ENCODE peak calls at places on chromosomes 1 and 21, in eight cellular contexts. One of them, this sample, is unnamed.

GRCh38 chr1:72286401-72286800 is 4.1 kb upstream of the NEGR1 start:
- DNase-seq in progenitor cell of endocrine pancreas: no peak
- DNase-seq in uterus: no peak
- DNase-seq in astrocyte of the spinal cord: no peak
- DNase-seq in pancreas: no peak
- DNase-seq in BJ: no peak
- DNase-seq in PC-3: no peak
- DNase-seq in astrocyte of the cerebellum: no peak
- DNase-seq in this sample: no peak

GRCh38 chr1:24321150-24321549 is 2.0 kb downstream of the GRHL3 start:
- DNase-seq in progenitor cell of endocrine pancreas: no peak
- DNase-seq in astrocyte of the spinal cord: no peak
- DNase-seq in BJ: no peak
- DNase-seq in uterus: no peak
- DNase-seq in PC-3: no peak
- DNase-seq in pancreas: no peak
- DNase-seq in astrocyte of the cerebellum: no peak
- DNase-seq in this sample: no peak

GRCh38 chr1:48002142-48002541 is 5.0 kb upstream of the TRABD2B start:
- DNase-seq in astrocyte of the cerebellum: no peak
- DNase-seq in astrocyte of the spinal cord: no peak
- DNase-seq in uterus: no peak
- DNase-seq in PC-3: no peak
- DNase-seq in pancreas: no peak
- DNase-seq in progenitor cell of endocrine pancreas: no peak
- DNase-seq in BJ: no peak
- DNase-seq in this sample: no peak

GRCh38 chr1:228337711-228338520 is 68.7 kb downstream of the TRIM11 start:
- DNase-seq in uterus: peak; percentile 12
- DNase-seq in progenitor cell of endocrine pancreas: no peak
- DNase-seq in BJ: no peak
- DNase-seq in pancreas: peak; percentile 6
- DNase-seq in PC-3: no peak
- DNase-seq in astrocyte of the cerebellum: no peak
- DNase-seq in astrocyte of the spinal cord: no peak
- DNase-seq in this sample: no peak

GRCh38 chr1:9207086-9207485 is 27.5 kb upstream of the H6PD start:
- DNase-seq in astrocyte of the spinal cord: peak; percentile 80
- DNase-seq in progenitor cell of endocrine pancreas: no peak
- DNase-seq in uterus: no peak
- DNase-seq in PC-3: no peak
- DNase-seq in astrocyte of the cerebellum: no peak
- DNase-seq in BJ: peak; percentile 23
- DNase-seq in pancreas: no peak
- DNase-seq in this sample: no peak

GRCh38 chr1:1833916-1834325 is 55.7 kb upstream of the NADK start:
- DNase-seq in progenitor cell of endocrine pancreas: no peak
- DNase-seq in PC-3: no peak
- DNase-seq in uterus: no peak
- DNase-seq in BJ: no peak
- DNase-seq in astrocyte of the cerebellum: no peak
- DNase-seq in pancreas: no peak
- DNase-seq in astrocyte of the spinal cord: peak; percentile 43
- DNase-seq in this sample: no peak

GRCh38 chr1:62774971-62775578 is 8.9 kb upstream of the ATG4C start:
- DNase-seq in BJ: no peak
- DNase-seq in astrocyte of the spinal cord: no peak
- DNase-seq in uterus: no peak
- DNase-seq in astrocyte of the cerebellum: no peak
- DNase-seq in pancreas: no peak
- DNase-seq in progenitor cell of endocrine pancreas: no peak
- DNase-seq in PC-3: no peak
- DNase-seq in this sample: no peak

GRCh38 chr1:4937876-4938534 is 283.6 kb downstream of the AJAP1 start:
- DNase-seq in astrocyte of the spinal cord: no peak
- DNase-seq in BJ: no peak
- DNase-seq in pancreas: no peak
- DNase-seq in astrocyte of the cerebellum: no peak
- DNase-seq in progenitor cell of endocrine pancreas: no peak
- DNase-seq in PC-3: no peak
- DNase-seq in uterus: no peak
- DNase-seq in this sample: no peak

GRCh38 chr1:223709598-223709997 is 2.7 kb upstream of the CAPN2 start:
- DNase-seq in BJ: no peak
- DNase-seq in PC-3: peak; percentile 55
- DNase-seq in uterus: no peak
- DNase-seq in astrocyte of the cerebellum: no peak
- DNase-seq in astrocyte of the spinal cord: no peak
- DNase-seq in pancreas: no peak
- DNase-seq in progenitor cell of endocrine pancreas: no peak
- DNase-seq in this sample: no peak

GRCh38 chr1:193589597-193590040 is 403.2 kb upstream of the B3GALT2 start:
- DNase-seq in PC-3: peak; percentile 43
- DNase-seq in progenitor cell of endocrine pancreas: no peak
- DNase-seq in uterus: no peak
- DNase-seq in astrocyte of the cerebellum: peak; percentile 13
- DNase-seq in pancreas: no peak
- DNase-seq in BJ: peak; percentile 1
- DNase-seq in astrocyte of the spinal cord: peak; percentile 12
- DNase-seq in this sample: no peak

GRCh38 chr1:89993541-89993940 is 1.4 kb upstream of the ZNF326 start:
- DNase-seq in astrocyte of the spinal cord: no peak
- DNase-seq in progenitor cell of endocrine pancreas: no peak
- DNase-seq in astrocyte of the cerebellum: no peak
- DNase-seq in uterus: no peak
- DNase-seq in PC-3: no peak
- DNase-seq in BJ: no peak
- DNase-seq in pancreas: no peak
- DNase-seq in this sample: no peak

GRCh38 chr1:218568962-218569530 is 223.9 kb downstream of the TGFB2 start:
- DNase-seq in progenitor cell of endocrine pancreas: no peak
- DNase-seq in uterus: no peak
- DNase-seq in astrocyte of the cerebellum: peak; percentile 22
- DNase-seq in BJ: no peak
- DNase-seq in PC-3: no peak
- DNase-seq in astrocyte of the spinal cord: no peak
- DNase-seq in pancreas: no peak
- DNase-seq in this sample: no peak

GRCh38 chr1:172203135-172203823 is 217.2 kb upstream of the C1orf105 start:
- DNase-seq in PC-3: no peak
- DNase-seq in pancreas: no peak
- DNase-seq in BJ: no peak
- DNase-seq in progenitor cell of endocrine pancreas: no peak
- DNase-seq in uterus: no peak
- DNase-seq in astrocyte of the cerebellum: no peak
- DNase-seq in astrocyte of the spinal cord: peak; percentile 29
- DNase-seq in this sample: no peak

GRCh38 chr1:210342986-210343780 is 14.5 kb downstream of the HHAT start:
- DNase-seq in progenitor cell of endocrine pancreas: no peak
- DNase-seq in astrocyte of the cerebellum: no peak
- DNase-seq in BJ: no peak
- DNase-seq in PC-3: no peak
- DNase-seq in pancreas: no peak
- DNase-seq in uterus: no peak
- DNase-seq in astrocyte of the spinal cord: no peak
- DNase-seq in this sample: no peak

GRCh38 chr1:206606867-206607266 is 5.4 kb downstream of the EIF2D start:
- DNase-seq in astrocyte of the spinal cord: no peak
- DNase-seq in BJ: no peak
- DNase-seq in PC-3: peak; percentile 84
- DNase-seq in astrocyte of the cerebellum: peak; percentile 29
- DNase-seq in uterus: no peak
- DNase-seq in pancreas: no peak
- DNase-seq in progenitor cell of endocrine pancreas: no peak
- DNase-seq in this sample: no peak

GRCh38 chr1:109361649-109362048 is 36.1 kb downstream of the SORT1 start:
- DNase-seq in progenitor cell of endocrine pancreas: no peak
- DNase-seq in pancreas: no peak
- DNase-seq in uterus: no peak
- DNase-seq in PC-3: peak; percentile 65
- DNase-seq in astrocyte of the spinal cord: peak; percentile 60
- DNase-seq in astrocyte of the cerebellum: no peak
- DNase-seq in BJ: no peak
- DNase-seq in this sample: no peak

GRCh38 chr1:15027515-15027948 is 126.0 kb upstream of the TMEM51 start:
- DNase-seq in astrocyte of the cerebellum: peak; percentile 50
- DNase-seq in PC-3: peak; percentile 73
- DNase-seq in pancreas: peak; percentile 84
- DNase-seq in astrocyte of the spinal cord: peak; percentile 69
- DNase-seq in uterus: peak; percentile 67
- DNase-seq in BJ: peak; percentile 10
- DNase-seq in progenitor cell of endocrine pancreas: peak; percentile 66
- DNase-seq in this sample: peak; percentile 76

GRCh38 chr1:237041795-237042466 is at the start of gene RYR2:
- DNase-seq in uterus: no peak
- DNase-seq in PC-3: no peak
- DNase-seq in progenitor cell of endocrine pancreas: peak; percentile 42
- DNase-seq in astrocyte of the spinal cord: no peak
- DNase-seq in BJ: no peak
- DNase-seq in pancreas: peak; percentile 30
- DNase-seq in astrocyte of the cerebellum: no peak
- DNase-seq in this sample: peak; percentile 31

GRCh38 chr1:157963713-157964112 is 29.7 kb upstream of the KIRREL1 start:
- DNase-seq in PC-3: peak; percentile 87
- DNase-seq in progenitor cell of endocrine pancreas: peak; percentile 61
- DNase-seq in pancreas: peak; percentile 76
- DNase-seq in uterus: peak; percentile 77
- DNase-seq in astrocyte of the spinal cord: peak; percentile 63
- DNase-seq in astrocyte of the cerebellum: no peak
- DNase-seq in BJ: no peak
- DNase-seq in this sample: peak; percentile 79

GRCh38 chr1:168454211-168454815 is 89.5 kb downstream of the XCL2 start:
- DNase-seq in pancreas: no peak
- DNase-seq in PC-3: peak; percentile 46
- DNase-seq in progenitor cell of endocrine pancreas: no peak
- DNase-seq in uterus: no peak
- DNase-seq in astrocyte of the cerebellum: no peak
- DNase-seq in BJ: peak; percentile 83
- DNase-seq in astrocyte of the spinal cord: peak; percentile 32
- DNase-seq in this sample: no peak

GRCh38 chr1:168453056-168453455 is 90.7 kb downstream of the XCL2 start:
- DNase-seq in astrocyte of the cerebellum: no peak
- DNase-seq in uterus: no peak
- DNase-seq in PC-3: no peak
- DNase-seq in progenitor cell of endocrine pancreas: no peak
- DNase-seq in pancreas: no peak
- DNase-seq in BJ: no peak
- DNase-seq in astrocyte of the spinal cord: no peak
- DNase-seq in this sample: no peak

GRCh38 chr1:168447871-168448270 is 95.9 kb downstream of the XCL2 start:
- DNase-seq in astrocyte of the cerebellum: no peak
- DNase-seq in PC-3: no peak
- DNase-seq in progenitor cell of endocrine pancreas: no peak
- DNase-seq in uterus: no peak
- DNase-seq in pancreas: no peak
- DNase-seq in astrocyte of the spinal cord: no peak
- DNase-seq in BJ: no peak
- DNase-seq in this sample: no peak

GRCh38 chr1:168455764-168456163 is 88.0 kb downstream of the XCL2 start:
- DNase-seq in uterus: no peak
- DNase-seq in progenitor cell of endocrine pancreas: no peak
- DNase-seq in astrocyte of the cerebellum: no peak
- DNase-seq in astrocyte of the spinal cord: no peak
- DNase-seq in pancreas: no peak
- DNase-seq in PC-3: no peak
- DNase-seq in BJ: no peak
- DNase-seq in this sample: no peak

GRCh38 chr1:168452329-168452728 is 91.5 kb downstream of the XCL2 start:
- DNase-seq in pancreas: no peak
- DNase-seq in progenitor cell of endocrine pancreas: no peak
- DNase-seq in uterus: no peak
- DNase-seq in astrocyte of the spinal cord: no peak
- DNase-seq in astrocyte of the cerebellum: no peak
- DNase-seq in PC-3: no peak
- DNase-seq in BJ: no peak
- DNase-seq in this sample: no peak
- TF ChIP-seq CTCF in pancreas: no peak
- TF ChIP-seq CTCF in progenitor cell of endocrine pancreas: peak; percentile 18
- TF ChIP-seq CTCF in uterus: no peak
- TF ChIP-seq CTCF in astrocyte of the spinal cord: peak; percentile 37
- TF ChIP-seq CTCF in astrocyte of the cerebellum: peak; percentile 6
- TF ChIP-seq CTCF in PC-3: peak; percentile 61
- TF ChIP-seq CTCF in BJ: no peak
- TF ChIP-seq CTCF in this sample: peak; percentile 20

GRCh38 chr1:51341876-51342496 is 11.6 kb upstream of the TTC39A start:
- DNase-seq in astrocyte of the spinal cord: no peak
- DNase-seq in PC-3: no peak
- DNase-seq in astrocyte of the cerebellum: no peak
- DNase-seq in uterus: no peak
- DNase-seq in progenitor cell of endocrine pancreas: no peak
- DNase-seq in BJ: no peak
- DNase-seq in pancreas: no peak
- DNase-seq in this sample: no peak
- TF ChIP-seq CTCF in astrocyte of the spinal cord: no peak
- TF ChIP-seq CTCF in PC-3: peak; percentile 29
- TF ChIP-seq CTCF in astrocyte of the cerebellum: peak; percentile 4
- TF ChIP-seq CTCF in uterus: no peak
- TF ChIP-seq CTCF in progenitor cell of endocrine pancreas: no peak
- TF ChIP-seq CTCF in BJ: no peak
- TF ChIP-seq CTCF in pancreas: no peak
- TF ChIP-seq CTCF in this sample: no peak

GRCh38 chr21:19510653-19511052 is 1107.1 kb upstream of the TMPRSS15 start:
- DNase-seq in PC-3: no peak
- DNase-seq in astrocyte of the spinal cord: no peak
- DNase-seq in astrocyte of the cerebellum: no peak
- DNase-seq in uterus: no peak
- DNase-seq in progenitor cell of endocrine pancreas: no peak
- DNase-seq in BJ: no peak
- DNase-seq in pancreas: no peak
- DNase-seq in this sample: no peak
- TF ChIP-seq CTCF in PC-3: no peak
- TF ChIP-seq CTCF in astrocyte of the spinal cord: no peak
- TF ChIP-seq CTCF in astrocyte of the cerebellum: no peak
- TF ChIP-seq CTCF in uterus: no peak
- TF ChIP-seq CTCF in progenitor cell of endocrine pancreas: peak; percentile 27
- TF ChIP-seq CTCF in BJ: no peak
- TF ChIP-seq CTCF in pancreas: no peak
- TF ChIP-seq CTCF in this sample: peak; percentile 37

GRCh38 chr1:18938707-18939070 is 17.8 kb downstream of the IFFO2 start:
- DNase-seq in BJ: no peak
- DNase-seq in astrocyte of the spinal cord: no peak
- DNase-seq in progenitor cell of endocrine pancreas: no peak
- DNase-seq in astrocyte of the cerebellum: no peak
- DNase-seq in pancreas: no peak
- DNase-seq in PC-3: no peak
- DNase-seq in uterus: no peak
- DNase-seq in this sample: no peak

GRCh38 chr1:18938008-18938706 is 18.3 kb downstream of the IFFO2 start:
- DNase-seq in progenitor cell of endocrine pancreas: no peak
- DNase-seq in BJ: no peak
- DNase-seq in pancreas: no peak
- DNase-seq in PC-3: no peak
- DNase-seq in astrocyte of the spinal cord: no peak
- DNase-seq in uterus: no peak
- DNase-seq in astrocyte of the cerebellum: no peak
- DNase-seq in this sample: no peak

GRCh38 chr1:18937539-18937938 is 18.9 kb downstream of the IFFO2 start:
- DNase-seq in pancreas: no peak
- DNase-seq in astrocyte of the spinal cord: no peak
- DNase-seq in PC-3: no peak
- DNase-seq in uterus: no peak
- DNase-seq in astrocyte of the cerebellum: no peak
- DNase-seq in BJ: no peak
- DNase-seq in progenitor cell of endocrine pancreas: no peak
- DNase-seq in this sample: no peak

GRCh38 chr1:18936471-18936813 is 20.0 kb downstream of the IFFO2 start:
- DNase-seq in BJ: no peak
- DNase-seq in astrocyte of the spinal cord: no peak
- DNase-seq in pancreas: no peak
- DNase-seq in progenitor cell of endocrine pancreas: no peak
- DNase-seq in astrocyte of the cerebellum: no peak
- DNase-seq in uterus: no peak
- DNase-seq in PC-3: peak; percentile 33
- DNase-seq in this sample: no peak

GRCh38 chr1:18936814-18937481 is 19.5 kb downstream of the IFFO2 start:
- DNase-seq in progenitor cell of endocrine pancreas: no peak
- DNase-seq in PC-3: no peak
- DNase-seq in astrocyte of the spinal cord: no peak
- DNase-seq in BJ: no peak
- DNase-seq in pancreas: no peak
- DNase-seq in uterus: no peak
- DNase-seq in astrocyte of the cerebellum: no peak
- DNase-seq in this sample: no peak
- TF ChIP-seq CTCF in progenitor cell of endocrine pancreas: no peak
- TF ChIP-seq CTCF in PC-3: no peak
- TF ChIP-seq CTCF in astrocyte of the spinal cord: no peak
- TF ChIP-seq CTCF in BJ: no peak
- TF ChIP-seq CTCF in pancreas: no peak
- TF ChIP-seq CTCF in uterus: no peak
- TF ChIP-seq CTCF in astrocyte of the cerebellum: no peak
- TF ChIP-seq CTCF in this sample: no peak

This sample was measured in neural crest cell.